ENCODE peak calls at places on chromosomes 5 and 9, in five cellular contexts. One of them, this sample, is unnamed.

GRCh38 chr5:118956727-118957126 is 31.6 kb downstream of the DTWD2 start:
- DNase-seq in HepG2: no peak
- DNase-seq in SK-N-SH: peak
- DNase-seq in GM12878: no peak
- DNase-seq in K562: peak
- DNase-seq in this sample: no peak

GRCh38 chr5:107415762-107416161 is 255.0 kb downstream of the EFNA5 start:
- DNase-seq in HepG2: no peak
- DNase-seq in SK-N-SH: no peak
- DNase-seq in GM12878: no peak
- DNase-seq in K562: no peak
- DNase-seq in this sample: no peak

GRCh38 chr5:124743534-124744169 is 2.8 kb downstream of the ZNF608 start:
- DNase-seq in HepG2: no peak
- DNase-seq in SK-N-SH: no peak
- DNase-seq in GM12878: no peak
- DNase-seq in K562: no peak
- DNase-seq in this sample: no peak

GRCh38 chr9:34555435-34556230 is 32.8 kb upstream of the ENHO start:
- DNase-seq in HepG2: no peak
- DNase-seq in SK-N-SH: peak
- DNase-seq in GM12878: no peak
- DNase-seq in K562: no peak
- DNase-seq in this sample: no peak

GRCh38 chr5:133362438-133362837 is 249.9 kb downstream of the FSTL4 start:
- DNase-seq in HepG2: no peak
- DNase-seq in SK-N-SH: no peak
- DNase-seq in GM12878: no peak
- DNase-seq in K562: no peak
- DNase-seq in this sample: no peak

GRCh38 chr9:116940614-116941215 is 253.6 kb downstream of the TRIM32 start:
- DNase-seq in HepG2: no peak
- DNase-seq in SK-N-SH: no peak
- DNase-seq in GM12878: no peak
- DNase-seq in K562: no peak
- DNase-seq in this sample: no peak

GRCh38 chr5:10660135-10660534 is 96.3 kb downstream of the ANKRD33B start:
- DNase-seq in HepG2: no peak
- DNase-seq in SK-N-SH: no peak
- DNase-seq in GM12878: no peak
- DNase-seq in K562: no peak
- DNase-seq in this sample: no peak

GRCh38 chr9:112028242-112029221 is 131.9 kb downstream of the UGCG start:
- DNase-seq in HepG2: no peak
- DNase-seq in SK-N-SH: no peak
- DNase-seq in GM12878: peak
- DNase-seq in K562: no peak
- DNase-seq in this sample: no peak

GRCh38 chr5:138725153-138725884 is 27.9 kb upstream of the CTNNA1 start:
- DNase-seq in HepG2: peak
- DNase-seq in SK-N-SH: peak
- DNase-seq in GM12878: no peak
- DNase-seq in K562: no peak
- DNase-seq in this sample: peak

GRCh38 chr5:118224546-118224945 is 763.8 kb downstream of the DTWD2 start:
- DNase-seq in HepG2: no peak
- DNase-seq in SK-N-SH: no peak
- DNase-seq in GM12878: no peak
- DNase-seq in K562: no peak
- DNase-seq in this sample: no peak

GRCh38 chr9:120977321-120977720 is 50.7 kb upstream of the TRAF1 start:
- DNase-seq in HepG2: no peak
- DNase-seq in SK-N-SH: no peak
- DNase-seq in GM12878: no peak
- DNase-seq in K562: no peak
- DNase-seq in this sample: no peak

GRCh38 chr9:96413312-96414221 is 4.6 kb downstream of the ZNF367 start:
- DNase-seq in HepG2: no peak
- DNase-seq in SK-N-SH: no peak
- DNase-seq in GM12878: peak
- DNase-seq in K562: peak
- DNase-seq in this sample: no peak

GRCh38 chr5:132489051-132489770 is 1.4 kb downstream of the IRF1 start:
- DNase-seq in HepG2: no peak
- DNase-seq in SK-N-SH: no peak
- DNase-seq in GM12878: no peak
- DNase-seq in K562: no peak
- DNase-seq in this sample: no peak

GRCh38 chr5:57041570-57041969 is 89.6 kb upstream of the MIER3 start:
- DNase-seq in HepG2: no peak
- DNase-seq in SK-N-SH: no peak
- DNase-seq in GM12878: no peak
- DNase-seq in K562: no peak
- DNase-seq in this sample: no peak

GRCh38 chr5:68817696-68818695 is 275.8 kb upstream of the SLC30A5 start:
- DNase-seq in HepG2: no peak
- DNase-seq in SK-N-SH: no peak
- DNase-seq in GM12878: no peak
- DNase-seq in K562: no peak
- DNase-seq in this sample: no peak

GRCh38 chr9:128420651-128421473 is at the start of gene CERCAM:
- DNase-seq in HepG2: peak
- DNase-seq in SK-N-SH: peak
- DNase-seq in GM12878: no peak
- DNase-seq in K562: peak
- DNase-seq in this sample: no peak

GRCh38 chr5:2669259-2669658 is 82.2 kb downstream of the IRX2 start:
- DNase-seq in HepG2: no peak
- DNase-seq in SK-N-SH: no peak
- DNase-seq in GM12878: no peak
- DNase-seq in K562: no peak
- DNase-seq in this sample: no peak

GRCh38 chr9:17578911-17579793 is at the start of gene SH3GL2:
- DNase-seq in HepG2: no peak
- DNase-seq in SK-N-SH: peak
- DNase-seq in GM12878: no peak
- DNase-seq in K562: no peak
- DNase-seq in this sample: no peak

GRCh38 chr5:40623480-40624420 is 56.0 kb upstream of the PTGER4 start:
- DNase-seq in HepG2: no peak
- DNase-seq in SK-N-SH: no peak
- DNase-seq in GM12878: no peak
- DNase-seq in K562: no peak
- DNase-seq in this sample: no peak
- TF ChIP-seq RAD21 in HepG2: no peak
- TF ChIP-seq RAD21 in SK-N-SH: no peak
- TF ChIP-seq RAD21 in GM12878: no peak
- TF ChIP-seq RAD21 in K562: no peak
- TF ChIP-seq RAD21 in this sample: no peak

DNA sequence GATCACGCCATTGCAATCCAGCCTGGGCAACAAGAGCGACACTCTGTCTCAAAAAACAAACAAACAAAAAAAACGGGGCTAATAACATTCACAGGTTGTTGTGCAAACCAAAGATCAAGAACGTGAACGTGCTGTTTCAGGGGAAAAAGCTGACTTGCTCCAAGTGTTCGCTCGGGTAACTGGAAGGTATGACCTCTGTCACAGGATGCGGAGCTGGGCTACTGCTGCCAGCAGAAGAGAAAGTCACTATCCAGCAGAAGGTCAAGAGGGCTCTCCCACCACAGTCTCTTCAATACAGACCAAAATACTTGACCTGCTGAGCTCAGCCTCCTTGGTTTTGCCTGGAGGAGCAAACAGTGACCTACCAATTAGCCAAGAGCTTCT is 59.7 kb downstream of the ABCA1 start:
- DNase-seq in HepG2: no peak
- DNase-seq in SK-N-SH: no peak
- DNase-seq in GM12878: no peak
- DNase-seq in K562: no peak
- DNase-seq in this sample: no peak
- H3K9ac ChIP-seq in HepG2: no peak
- H3K9ac ChIP-seq in SK-N-SH: no peak
- H3K9ac ChIP-seq in GM12878: no peak
- H3K9ac ChIP-seq in K562: no peak
- H3K9ac ChIP-seq in this sample: no peak

DNA sequence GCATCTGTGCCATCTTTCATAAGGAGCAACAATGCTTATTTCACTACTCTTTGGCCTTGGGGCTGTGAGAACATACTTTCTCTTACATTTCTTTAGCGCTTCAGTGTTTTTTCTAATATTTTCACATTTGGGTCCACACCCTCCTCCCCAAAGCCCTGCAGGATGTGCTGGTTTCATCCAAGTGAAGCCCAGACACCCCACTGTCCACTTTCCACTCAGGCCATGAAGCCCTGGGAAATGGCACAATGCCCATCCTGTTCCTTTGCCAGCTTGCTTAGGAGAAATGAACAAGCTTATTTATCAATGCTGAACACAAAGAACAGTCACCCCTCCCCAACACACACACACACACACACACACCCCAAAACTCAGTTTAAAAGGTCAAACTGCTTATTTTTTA is 17.3 kb upstream of the TMOD1 start:
- DNase-seq in HepG2: no peak
- DNase-seq in SK-N-SH: no peak
- DNase-seq in GM12878: no peak
- DNase-seq in K562: no peak
- DNase-seq in this sample: no peak
- TF ChIP-seq ZBTB33 in HepG2: no peak
- TF ChIP-seq ZBTB33 in SK-N-SH: no peak
- TF ChIP-seq ZBTB33 in GM12878: no peak
- TF ChIP-seq ZBTB33 in K562: no peak
- TF ChIP-seq ZBTB33 in this sample: no peak

GRCh38 chr9:27162045-27162444 is 53.0 kb downstream of the TEK start:
- DNase-seq in HepG2: no peak
- DNase-seq in SK-N-SH: no peak
- DNase-seq in GM12878: no peak
- DNase-seq in K562: no peak
- DNase-seq in this sample: no peak

GRCh38 chr9:27168496-27168895 is 59.5 kb downstream of the TEK start:
- DNase-seq in HepG2: no peak
- DNase-seq in SK-N-SH: no peak
- DNase-seq in GM12878: no peak
- DNase-seq in K562: no peak
- DNase-seq in this sample: no peak

GRCh38 chr9:27168951-27169350 is 59.9 kb downstream of the TEK start:
- DNase-seq in HepG2: no peak
- DNase-seq in SK-N-SH: no peak
- DNase-seq in GM12878: no peak
- DNase-seq in K562: no peak
- DNase-seq in this sample: no peak

GRCh38 chr9:27165067-27165466 is 56.0 kb downstream of the TEK start:
- DNase-seq in HepG2: no peak
- DNase-seq in SK-N-SH: no peak
- DNase-seq in GM12878: no peak
- DNase-seq in K562: no peak
- DNase-seq in this sample: no peak

GRCh38 chr9:27165670-27166069 is 56.6 kb downstream of the TEK start:
- DNase-seq in HepG2: peak
- DNase-seq in SK-N-SH: no peak
- DNase-seq in GM12878: no peak
- DNase-seq in K562: peak
- DNase-seq in this sample: no peak
- TF ChIP-seq RAD21 in HepG2: no peak
- TF ChIP-seq RAD21 in SK-N-SH: no peak
- TF ChIP-seq RAD21 in GM12878: no peak
- TF ChIP-seq RAD21 in K562: no peak
- TF ChIP-seq RAD21 in this sample: peak

DNA sequence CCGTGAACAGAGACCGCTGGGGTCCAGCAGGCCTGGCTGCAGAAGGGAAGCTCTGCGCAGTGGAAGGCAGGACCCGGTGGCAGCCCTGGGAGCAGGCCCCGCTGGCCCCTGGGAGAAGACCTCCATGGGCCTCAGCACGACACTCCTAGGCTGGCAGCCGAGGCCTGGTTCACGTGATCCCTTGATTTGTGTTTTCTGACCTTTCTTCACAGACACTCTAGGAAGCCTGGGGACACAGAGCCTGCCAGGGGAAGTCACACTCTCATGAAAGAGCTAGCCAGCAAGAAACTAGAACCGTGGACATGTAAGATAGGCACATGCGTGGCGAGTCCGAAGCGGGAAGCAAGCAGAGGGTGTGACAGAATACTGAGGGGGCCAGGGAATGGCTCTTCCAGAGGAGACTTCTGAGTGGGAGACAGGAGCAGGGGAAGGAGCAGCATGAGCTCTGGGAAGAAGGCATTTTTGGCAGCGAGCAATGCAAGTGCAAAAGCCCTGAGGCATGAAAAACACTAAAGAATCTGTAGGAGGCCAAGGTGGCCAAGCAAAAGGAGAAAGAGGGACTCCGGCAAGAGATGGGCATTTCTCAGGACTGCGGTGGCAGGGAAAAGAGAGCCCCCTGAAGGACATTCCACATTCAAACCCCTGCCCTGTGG is 26.6 kb upstream of the IL17B start:
- DNase-seq in HepG2: no peak
- DNase-seq in SK-N-SH: no peak
- DNase-seq in GM12878: no peak
- DNase-seq in K562: no peak
- DNase-seq in this sample: no peak
- H3K9ac ChIP-seq in HepG2: no peak
- H3K9ac ChIP-seq in SK-N-SH: peak
- H3K9ac ChIP-seq in GM12878: no peak
- H3K9ac ChIP-seq in K562: no peak
- H3K9ac ChIP-seq in this sample: no peak

GRCh38 chr5:113022661-113023060 is 46.1 kb downstream of the DCP2 start:
- DNase-seq in HepG2: no peak
- DNase-seq in SK-N-SH: no peak
- DNase-seq in GM12878: peak
- DNase-seq in K562: no peak
- DNase-seq in this sample: no peak
- TF ChIP-seq ZBTB33 in HepG2: no peak
- TF ChIP-seq ZBTB33 in SK-N-SH: no peak
- TF ChIP-seq ZBTB33 in GM12878: no peak
- TF ChIP-seq ZBTB33 in K562: no peak
- TF ChIP-seq ZBTB33 in this sample: no peak

GRCh38 chr9:115267788-115268187 is 149.8 kb upstream of the TNC start:
- DNase-seq in HepG2: no peak
- DNase-seq in SK-N-SH: no peak
- DNase-seq in GM12878: no peak
- DNase-seq in K562: no peak
- DNase-seq in this sample: no peak
- TF ChIP-seq RAD21 in HepG2: no peak
- TF ChIP-seq RAD21 in SK-N-SH: no peak
- TF ChIP-seq RAD21 in GM12878: no peak
- TF ChIP-seq RAD21 in K562: no peak
- TF ChIP-seq RAD21 in this sample: no peak

DNA sequence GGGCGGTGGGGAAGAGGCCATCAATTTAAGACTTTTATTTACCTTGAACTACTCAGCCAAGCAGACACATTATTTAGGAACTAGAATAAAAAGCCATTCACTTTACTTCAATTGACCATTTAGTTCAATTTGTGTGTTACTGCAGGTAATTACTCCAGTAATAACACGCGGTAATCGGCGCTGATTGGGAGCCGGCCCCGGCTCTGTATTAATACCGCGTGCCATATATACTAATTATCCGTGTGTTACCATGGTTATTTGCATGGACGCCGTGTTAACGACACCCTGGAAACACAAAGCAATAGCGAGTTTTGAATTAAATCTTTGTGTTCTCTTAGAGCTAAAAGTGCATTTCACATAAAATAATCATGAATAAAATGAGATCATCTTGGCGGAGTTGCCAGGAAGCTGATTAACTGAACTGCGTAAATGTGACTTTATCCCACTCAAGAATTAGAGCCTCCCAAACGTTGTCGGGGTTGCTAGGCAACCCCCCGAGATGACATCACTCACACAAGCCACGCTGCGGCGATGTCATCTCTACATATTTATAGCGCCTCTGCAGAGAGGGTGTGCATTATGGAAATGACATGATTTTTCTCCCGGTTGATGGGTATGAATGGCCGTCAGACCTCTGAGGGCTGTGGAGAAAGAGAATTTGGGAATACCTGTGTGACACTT is 41.4 kb upstream of the RNU6ATAC start:
- DNase-seq in HepG2: no peak
- DNase-seq in SK-N-SH: peak
- DNase-seq in GM12878: no peak
- DNase-seq in K562: peak
- DNase-seq in this sample: no peak
- H3K9ac ChIP-seq in HepG2: no peak
- H3K9ac ChIP-seq in SK-N-SH: no peak
- H3K9ac ChIP-seq in GM12878: no peak
- H3K9ac ChIP-seq in K562: no peak
- H3K9ac ChIP-seq in this sample: no peak

This sample was measured in HCT116.